ENCODE peak calls at places on chromosome 17, in eight cellular contexts. Z is heart right ventricle; Q is RWPE1; T is hepatic stellate cell; M is GM04503; S is NCI-H2171; H is stimulated activated CD8-positive, alpha-beta memory T cell treated with anti-CD3 and anti-CD28 coated beads, Interleukin-4, amount 100 ng/mL, for 24 hours; R is activated effector memory CD4-positive, alpha-beta T cell treated with anti-CD3 and anti-CD28 coated beads, Interleukin-2, amount 50 U/mL, for 16 hours. K is an unnamed sample.

GRCh38 chr17:40515491-40516041 is 14.1 kb upstream of the TNS4 start:
- DNase-seq in Z (no peak), Q (no peak), T (no peak), M (no peak), S (no peak), H (no peak), R (peak), K (no peak)

GRCh38 chr17:38608648-38609047 is 2.9 kb upstream of the SRCIN1 start:
- DNase-seq in Z (no peak), Q (peak), T (no peak), M (no peak), S (peak), H (no peak), R (no peak), K (no peak)

GRCh38 chr17:2380225-2380922 is 20.5 kb downstream of the MNT start:
- DNase-seq in Z (no peak), Q (no peak), T (no peak), M (no peak), S (no peak), H (no peak), R (no peak), K (no peak)

GRCh38 chr17:82001657-82002056 is 21.0 kb downstream of the CENPX start:
- DNase-seq in Z (no peak), Q (no peak), T (no peak), M (no peak), S (no peak), H (no peak), R (no peak), K (no peak)

GRCh38 chr17:30961213-30962188 is 9.3 kb upstream of the RNF135 start:
- DNase-seq in Z (no peak), Q (no peak), T (no peak), M (peak), S (no peak), H (no peak), R (peak), K (no peak)

GRCh38 chr17:65790241-65790640 is 228.8 kb upstream of the AXIN2 start:
- DNase-seq in Z (no peak), Q (no peak), T (no peak), M (no peak), S (no peak), H (no peak), R (no peak), K (no peak)

GRCh38 chr17:34997355-34997862 is 17.1 kb downstream of the LIG3 start:
- DNase-seq in Z (no peak), Q (no peak), T (peak), M (no peak), S (peak), H (no peak), R (no peak), K (no peak)

GRCh38 chr17:8366231-8366630 is 10.3 kb downstream of the KRABD2 start:
- DNase-seq in Z (no peak), Q (no peak), T (peak), M (no peak), S (no peak), H (no peak), R (no peak), K (no peak)

GRCh38 chr17:57603541-57603940 is 141.6 kb downstream of the CCDC182 start:
- DNase-seq in Z (no peak), Q (no peak), T (no peak), M (no peak), S (no peak), H (no peak), R (no peak), K (no peak)

GRCh38 chr17:47317119-47317518 is 6.6 kb upstream of the EFCAB13 start:
- DNase-seq in Z (no peak), Q (no peak), T (no peak), M (no peak), S (no peak), H (no peak), R (no peak), K (no peak)

GRCh38 chr17:17401271-17401781 is 75.5 kb upstream of the MED9 start:
- DNase-seq in Z (no peak), Q (no peak), T (no peak), M (no peak), S (no peak), H (no peak), R (no peak), K (no peak)

GRCh38 chr17:7204335-7204734 is 15.3 kb downstream of the DLG4 start:
- DNase-seq in Z (no peak), Q (no peak), T (no peak), M (no peak), S (peak), H (no peak), R (no peak), K (no peak)

GRCh38 chr17:47265983-47266541 is 12.4 kb downstream of the ITGB3 start:
- DNase-seq in Z (no peak), Q (no peak), T (no peak), M (peak), S (no peak), H (no peak), R (no peak), K (no peak)

GRCh38 chr17:75404739-75405364 is 626 bp downstream of the GRB2 start:
- DNase-seq in Z (peak), Q (peak), T (peak), M (no peak), S (no peak), H (peak), R (peak), K (peak)

GRCh38 chr17:81012574-81013447 is 21.2 kb downstream of the CHMP6 start:
- DNase-seq in Z (no peak), Q (no peak), T (no peak), M (no peak), S (no peak), H (no peak), R (no peak), K (no peak)

GRCh38 chr17:48046296-48046695 is 1.9 kb upstream of the NFE2L1 start:
- DNase-seq in Z (no peak), Q (no peak), T (no peak), M (no peak), S (no peak), H (no peak), R (no peak), K (no peak)

GRCh38 chr17:64411999-64412771 is 21.5 kb upstream of the PECAM1 start:
- DNase-seq in Z (peak), Q (no peak), T (peak), M (no peak), S (peak), H (no peak), R (no peak), K (no peak)

GRCh38 chr17:38598536-38598935 is 7.2 kb downstream of the SRCIN1 start:
- DNase-seq in Z (no peak), Q (peak), T (peak), M (peak), S (peak), H (no peak), R (no peak), K (no peak)

GRCh38 chr17:51154176-51154575 is 817 bp downstream of the NME1 start:
- DNase-seq in Z (no peak), Q (no peak), T (no peak), M (no peak), S (no peak), H (no peak), R (no peak), K (no peak)

GRCh38 chr17:72466199-72466598 is 345.4 kb downstream of the SOX9 start:
- DNase-seq in Z (no peak), Q (peak), T (peak), M (no peak), S (no peak), H (no peak), R (no peak), K (no peak)

GRCh38 chr17:32516450-32516849 is 29.7 kb downstream of the CDK5R1 start:
- DNase-seq in Z (no peak), Q (no peak), T (no peak), M (no peak), S (no peak), H (no peak), R (no peak), K (no peak)

GRCh38 chr17:38728290-38728831 is 1.8 kb upstream of the CISD3 start:
- DNase-seq in Z (no peak), Q (no peak), T (no peak), M (no peak), S (no peak), H (no peak), R (peak), K (no peak)

GRCh38 chr17:74859439-74860228 is at the start of gene GRIN2C:
- DNase-seq in Z (no peak), Q (no peak), T (no peak), M (no peak), S (no peak), H (no peak), R (peak), K (no peak)

GRCh38 chr17:34758747-34759146 is 179.4 kb downstream of the TMEM132E start:
- DNase-seq in Z (no peak), Q (no peak), T (no peak), M (no peak), S (no peak), H (no peak), R (no peak), K (no peak)

GRCh38 chr17:4771519-4772234 is at the start of gene TM4SF5:
- DNase-seq in Z (no peak), Q (no peak), T (no peak), M (no peak), S (no peak), H (no peak), R (no peak), K (no peak)

GRCh38 chr17:50346313-50347086 is 574 bp downstream of the XYLT2 start:
- DNase-seq in Z (peak), Q (peak), T (peak), M (no peak), S (no peak), H (peak), R (peak), K (no peak)